ENCODE peak calls at places on chromosomes 3 and 15, in eight cellular contexts. I is sciatic nerve; R is GM03348; L is activated naive CD4-positive, alpha-beta T cell treated with anti-CD3 and anti-CD28 coated beads, Interleukin-2, amount 10 ng/mL, durations not matched to agents 7 days and 5 days; X is activated gamma-delta T cell treated with anti-CD3 and anti-CD28 coated beads, Interleukin-2, amount 50 U/mL, for 16 hours; Y is HT-29; G is fibroblast of mammary gland; K is NCI-H1694 treated with DMSO at 0.1 percent for 48 hours. E is an unnamed sample.

GRCh38 chr3:24639061-24639460 is 144.4 kb upstream of the THRB start:
- DNase-seq in L (no peak), G (no peak), Y (no peak), X (no peak), K (no peak), R (no peak), I (no peak), E (no peak)

GRCh38 chr3:32991781-32992180 is 40.3 kb downstream of the CCR4 start:
- DNase-seq in K (no peak), I (no peak), R (no peak), L (no peak), Y (no peak), G (no peak), X (no peak), E (no peak)

GRCh38 chr3:45409921-45410320 is 21.5 kb downstream of the LARS2 start:
- DNase-seq in X (no peak), R (no peak), I (no peak), K (no peak), Y (no peak), L (no peak), G (peak; percentile 45), E (no peak)

GRCh38 chr15:35925634-35926380 is 379.8 kb upstream of the DPH6 start:
- DNase-seq in K (no peak), R (peak; percentile 3), X (no peak), I (no peak), Y (peak; percentile 22), L (no peak), G (peak; percentile 35), E (no peak)

GRCh38 chr15:74595271-74595670 is 20.4 kb upstream of the CLK3 start:
- DNase-seq in G (no peak), K (no peak), R (no peak), L (no peak), I (no peak), Y (no peak), X (no peak), E (no peak)

GRCh38 chr15:36579792-36580431 is 486 bp downstream of the CDIN1 start:
- DNase-seq in G (peak; percentile 40), L (peak; percentile 41), X (peak; percentile 1), I (no peak), R (no peak), K (no peak), Y (no peak), E (no peak)

GRCh38 chr3:58063424-58063823 is 55.2 kb downstream of the FLNB start:
- DNase-seq in R (peak; percentile 35), I (peak; percentile 79), L (no peak), Y (no peak), X (no peak), K (no peak), G (peak; percentile 88), E (no peak)

GRCh38 chr15:76325704-76326103 is 10.9 kb upstream of the ISL2 start:
- DNase-seq in R (no peak), L (no peak), K (no peak), X (no peak), Y (no peak), G (no peak), I (no peak), E (no peak)

GRCh38 chr15:36590838-36591237 is 11.4 kb downstream of the CDIN1 start:
- DNase-seq in L (no peak), R (peak; percentile 33), X (no peak), I (no peak), K (no peak), Y (peak; percentile 76), G (peak; percentile 90), E (no peak)

E was measured in GM13977.